ENCODE peak calls at places on chromosome 14, in nine cellular contexts. H is brain microvascular endothelial cell; C is CD4-positive, alpha-beta T cell; Q is effector memory CD8-positive, alpha-beta T cell; R is RWPE1; D is ACHN; P is cortex of kidney; V is cardiac muscle cell; U is NCI-H460. Z is an unnamed sample.

GRCh38 chr14:43204816-43205215 is 1302.3 kb downstream of the FSCB start:
- DNase-seq in H (no peak), C (no peak), Q (no peak), R (no peak), D (no peak), P (no peak), V (no peak), U (no peak), Z (no peak)

GRCh38 chr14:33959692-33960151 is 8.8 kb upstream of the EGLN3 start:
- DNase-seq in H (no peak), C (no peak), Q (no peak), R (no peak), D (no peak), P (no peak), V (no peak), U (no peak), Z (no peak)

GRCh38 chr14:63747836-63748235 is 20.0 kb upstream of the SGPP1 start:
- DNase-seq in H (no peak), C (no peak), Q (no peak), R (no peak), D (no peak), P (no peak), V (no peak), U (no peak), Z (no peak)

GRCh38 chr14:69696633-69697557 is 70.0 kb upstream of the SRSF5 start:
- DNase-seq in H (no peak), C (no peak), Q (no peak), R (no peak), D (no peak), P (no peak), V (peak; percentile 52), U (no peak), Z (no peak)

GRCh38 chr14:73368621-73369020 is 89.7 kb downstream of the NUMB start:
- DNase-seq in H (no peak), C (no peak), Q (no peak), R (no peak), D (no peak), P (no peak), V (peak; percentile 11), U (no peak), Z (no peak)

GRCh38 chr14:91219505-91220389 is 24.8 kb downstream of the GPR68 start:
- DNase-seq in H (no peak), C (no peak), Q (no peak), R (no peak), D (no peak), P (no peak), V (no peak), U (no peak), Z (no peak)

GRCh38 chr14:33315721-33316120 is 377.0 kb downstream of the NPAS3 start:
- DNase-seq in H (no peak), C (no peak), Q (no peak), R (no peak), D (no peak), P (no peak), V (no peak), U (no peak), Z (no peak)

GRCh38 chr14:24607635-24608492 is 1.6 kb downstream of the GZMH start:
- DNase-seq in H (no peak), C (no peak), Q (no peak), R (no peak), D (no peak), P (no peak), V (no peak), U (no peak), Z (no peak)

GRCh38 chr14:50542941-50543418 is 10.6 kb upstream of the MAP4K5 start:
- DNase-seq in H (peak; percentile 59), C (no peak), Q (peak; percentile 31), R (peak; percentile 50), D (peak; percentile 46), P (no peak), V (peak; percentile 67), U (peak; percentile 49), Z (no peak)

GRCh38 chr14:65352964-65353530 is 59.5 kb upstream of the FUT8 start:
- DNase-seq in H (no peak), C (no peak), Q (no peak), R (peak; percentile 71), D (peak; percentile 56), P (no peak), V (no peak), U (no peak), Z (no peak)

GRCh38 chr14:88233915-88234314 is 89.2 kb downstream of the KCNK10 start:
- DNase-seq in H (no peak), C (no peak), Q (no peak), R (no peak), D (peak; percentile 22), P (no peak), V (peak; percentile 28), U (peak; percentile 11), Z (no peak)

Z was measured in AG09319.